ENCODE peak calls at places on chromosomes 6 and 20, in eight cellular contexts. P is RWPE1; Q is CD4-positive, CD25-positive, alpha-beta regulatory T cell; S is H7; H is memory B cell; J is KBM-7; M is left ventricle myocardium inferior; C is mesothelial cell of epicardium. U is an unnamed sample.

GRCh38 chr6:131488780-131489179 is 84.2 kb upstream of the ARG1 start:
- DNase-seq in S (no peak), H (no peak), M (no peak), C (no peak), Q (no peak), P (no peak), J (no peak), U (no peak)

GRCh38 chr6:111573118-111573883 is 32.4 kb downstream of the TRAF3IP2 start:
- DNase-seq in Q (no peak), M (no peak), C (peak; percentile 64), H (no peak), P (peak; percentile 83), S (no peak), J (peak; percentile 41), U (no peak)

GRCh38 chr6:146526192-146526591 is 17.4 kb upstream of the RAB32 start:
- DNase-seq in P (no peak), H (no peak), S (no peak), J (no peak), C (no peak), Q (no peak), M (no peak), U (no peak)

GRCh38 chr6:82740066-82740465 is 325.6 kb downstream of the UBE3D start:
- DNase-seq in C (no peak), P (no peak), H (no peak), M (no peak), Q (no peak), J (no peak), S (no peak), U (no peak)

GRCh38 chr6:166419268-166419667 is 36.5 kb upstream of the MPC1 start:
- DNase-seq in Q (peak; percentile 29), C (no peak), P (peak; percentile 54), H (no peak), J (peak; percentile 26), M (no peak), S (no peak), U (no peak)

GRCh38 chr6:138666636-138667035 is 106.9 kb upstream of the CCDC28A start:
- DNase-seq in H (no peak), M (no peak), S (no peak), C (no peak), Q (no peak), J (no peak), P (no peak), U (no peak)

GRCh38 chr6:110419028-110419739 is 3.8 kb upstream of the DDO start:
- DNase-seq in P (no peak), J (no peak), H (no peak), S (no peak), C (no peak), M (no peak), Q (no peak), U (no peak)

GRCh38 chr6:118350881-118351430 is 197.1 kb upstream of the PLN start:
- DNase-seq in P (no peak), Q (no peak), M (no peak), H (no peak), C (no peak), S (no peak), J (no peak), U (no peak)

GRCh38 chr20:44959082-44959895 is 908 bp downstream of the TOMM34 start:
- DNase-seq in M (no peak), J (peak; percentile 40), P (peak; percentile 83), C (no peak), Q (peak; percentile 22), H (no peak), S (peak; percentile 44), U (no peak)

GRCh38 chr20:51532577-51533191 is 9.8 kb downstream of the NFATC2 start:
- DNase-seq in M (peak; percentile 52), J (peak; percentile 50), P (no peak), Q (no peak), S (no peak), H (no peak), C (no peak), U (no peak)

GRCh38 chr6:106474476-106474875 is 114.0 kb downstream of the CRYBG1 start:
- DNase-seq in C (no peak), P (no peak), M (no peak), Q (no peak), H (no peak), S (no peak), J (no peak), U (no peak)

GRCh38 chr6:3414704-3415453 is 42.0 kb downstream of the SLC22A23 start:
- DNase-seq in J (peak; percentile 16), Q (no peak), S (peak; percentile 75), M (no peak), C (no peak), P (peak; percentile 79), H (no peak), U (no peak)

GRCh38 chr20:828987-829386 is 4.5 kb upstream of the FAM110A start:
- DNase-seq in J (no peak), C (no peak), P (no peak), H (no peak), S (no peak), M (no peak), Q (no peak), U (no peak)

GRCh38 chr6:146420255-146420654 is 123.4 kb upstream of the RAB32 start:
- DNase-seq in M (no peak), Q (no peak), C (no peak), S (no peak), J (no peak), P (no peak), H (no peak), U (no peak)

GRCh38 chr6:118215269-118215668 is 308.2 kb downstream of the SLC35F1 start:
- DNase-seq in P (no peak), M (no peak), H (no peak), Q (no peak), S (no peak), C (no peak), J (no peak), U (no peak)

GRCh38 chr6:93105017-93105416 is 314.3 kb downstream of the EPHA7 start:
- DNase-seq in P (no peak), M (no peak), S (no peak), J (no peak), Q (no peak), H (no peak), C (no peak), U (no peak)

GRCh38 chr6:90107721-90108364 is 188.8 kb downstream of the BACH2 start:
- DNase-seq in C (no peak), Q (no peak), S (no peak), J (no peak), H (no peak), P (no peak), M (no peak), U (no peak)

GRCh38 chr6:16947461-16948159 is 154.2 kb upstream of the STMND1 start:
- DNase-seq in Q (no peak), C (no peak), J (peak; percentile 47), S (no peak), P (peak; percentile 61), H (no peak), M (no peak), U (no peak)

GRCh38 chr6:16723833-16724232 is 37.4 kb downstream of the ATXN1 start:
- DNase-seq in M (no peak), S (peak; percentile 10), J (no peak), C (no peak), Q (no peak), H (no peak), P (peak; percentile 79), U (no peak)

GRCh38 chr20:61263084-61263695 is 11.1 kb downstream of the CDH4 start:
- DNase-seq in P (no peak), M (no peak), Q (peak; percentile 10), J (peak; percentile 52), H (no peak), S (peak; percentile 74), C (no peak), U (no peak)

GRCh38 chr20:20864346-20865096 is 152.1 kb upstream of the RALGAPA2 start:
- DNase-seq in P (peak; percentile 43), H (no peak), C (no peak), J (peak; percentile 24), Q (no peak), S (peak; percentile 68), M (no peak), U (no peak)

GRCh38 chr6:168920289-168920688 is 333.4 kb downstream of the THBS2 start:
- DNase-seq in H (no peak), M (no peak), P (no peak), Q (no peak), C (no peak), S (no peak), J (no peak), U (no peak)

GRCh38 chr6:5518936-5519491 is 257.7 kb downstream of the FARS2 start:
- DNase-seq in C (no peak), J (no peak), H (no peak), M (no peak), Q (no peak), P (no peak), S (no peak), U (no peak)

U was measured in GM12892.